ENCODE peak calls at places on chromosomes 12 and 14, in eight cellular contexts. W, Q, B, L, G, N, A and H are unnamed samples.

GRCh38 chr12:52317443-52318052 is 3.6 kb downstream of the KRT83 start:
- DNase-seq in L (no peak), W (no peak), Q (no peak), N (no peak), G (no peak), A (no peak), B (no peak), H (no peak)

GRCh38 chr12:105562727-105563072 is 232.2 kb downstream of the C12orf75 start:
- DNase-seq in G (no peak), L (no peak), A (peak), Q (no peak), N (no peak), B (no peak), W (no peak), H (no peak)

GRCh38 chr14:58167891-58168290 is 15.9 kb upstream of the ARMH4 start:
- DNase-seq in Q (no peak), A (no peak), G (no peak), N (no peak), B (no peak), W (no peak), L (no peak), H (no peak)

GRCh38 chr12:8773456-8773855 is 49.0 kb upstream of the A2ML1 start:
- DNase-seq in N (no peak), L (no peak), W (no peak), A (no peak), G (peak), B (no peak), Q (no peak), H (no peak)

GRCh38 chr12:115060477-115061168 is 376.6 kb upstream of the TBX3 start:
- DNase-seq in L (no peak), G (no peak), Q (no peak), N (no peak), W (no peak), A (no peak), B (no peak), H (no peak)

GRCh38 chr12:41250748-41251147 is 62.6 kb downstream of the PDZRN4 start:
- DNase-seq in L (no peak), A (peak), G (no peak), B (no peak), Q (no peak), W (no peak), N (no peak), H (no peak)

GRCh38 chr14:60188115-60188514 is 22.9 kb upstream of the DHRS7 start:
- DNase-seq in N (no peak), B (no peak), L (no peak), G (no peak), Q (peak), A (peak), W (no peak), H (no peak)

GRCh38 chr12:56661979-56662638 is 16.3 kb upstream of the ATP5F1B start:
- DNase-seq in A (no peak), G (no peak), N (no peak), L (no peak), Q (no peak), W (no peak), B (no peak), H (no peak)

GRCh38 chr14:105855893-105856675 is 329.7 kb downstream of the TMEM121 start:
- DNase-seq in L (no peak), A (no peak), B (no peak), W (no peak), G (no peak), Q (no peak), N (no peak), H (no peak)

GRCh38 chr14:82190812-82191211 is 657.2 kb upstream of the SEL1L start:
- DNase-seq in L (no peak), Q (no peak), A (no peak), W (no peak), N (no peak), G (no peak), B (no peak), H (no peak)

GRCh38 chr14:58133739-58134138 is 18.3 kb downstream of the ARMH4 start:
- DNase-seq in W (no peak), A (peak), Q (peak), L (no peak), N (no peak), G (no peak), B (no peak), H (no peak)

GRCh38 chr14:91934554-91935285 is 12.8 kb downstream of the FBLN5 start:
- DNase-seq in W (no peak), L (no peak), A (no peak), B (no peak), G (no peak), N (no peak), Q (no peak), H (no peak)

GRCh38 chr14:102088012-102088792 is 1.4 kb upstream of the HSP90AA1 start:
- DNase-seq in Q (no peak), B (peak), N (peak), A (peak), L (peak), W (peak), G (no peak), H (no peak)

GRCh38 chr12:46604684-46605083 is 221.1 kb downstream of the SLC38A4 start:
- DNase-seq in N (no peak), L (no peak), A (no peak), Q (no peak), B (no peak), W (no peak), G (no peak), H (no peak)

GRCh38 chr12:121388421-121388981 is 11.4 kb upstream of the RNF34 start:
- DNase-seq in Q (peak), L (no peak), W (peak), A (peak), B (no peak), N (no peak), G (no peak), H (no peak)

GRCh38 chr12:74747305-74747704 is 209.7 kb downstream of the ATXN7L3B start:
- DNase-seq in L (no peak), G (no peak), Q (peak), W (no peak), N (no peak), B (no peak), A (peak), H (no peak)

DNA sequence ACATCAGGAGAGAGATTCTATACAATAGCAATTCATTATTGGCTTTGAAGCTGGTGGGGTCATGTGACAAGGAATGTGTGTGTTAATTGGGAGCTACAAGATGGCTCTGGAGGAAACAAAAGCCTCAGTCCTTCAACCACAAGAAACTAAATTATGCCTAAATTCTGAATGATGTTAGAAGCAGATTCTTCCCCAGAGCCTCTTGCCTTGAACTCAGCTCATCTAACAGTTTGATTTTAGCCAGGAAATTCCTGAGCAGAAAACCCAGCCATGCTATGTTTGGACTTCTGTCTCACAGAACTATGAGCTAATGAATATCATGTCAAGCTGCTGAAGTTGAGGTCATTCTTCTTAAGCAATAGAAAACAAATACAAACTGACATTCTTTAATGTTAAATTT is 274.7 kb downstream of the SLC6A15 start:
- DNase-seq in B (no peak), N (no peak), W (no peak), G (no peak), A (no peak), Q (peak), L (no peak), H (no peak)
- TF ChIP-seq CTCF in B (no peak), N (no peak), W (no peak), G (no peak), A (no peak), Q (no peak), L (no peak), H (no peak)

GRCh38 chr12:132687211-132688164 is at the start of the genes POLE and PXMP2:
- DNase-seq in L (peak), N (peak), Q (peak), A (peak), G (peak), W (peak), B (peak), H (peak)
- TF ChIP-seq CTCF in L (no peak), N (peak), Q (no peak), A (no peak), G (no peak), W (no peak), B (no peak), H (no peak)

GRCh38 chr14:75258803-75259509 is 19.7 kb upstream of the FOS start:
- DNase-seq in G (peak), W (peak), B (peak), A (peak), N (peak), Q (peak), L (peak), H (peak)

GRCh38 chr14:75258079-75258802 is 20.4 kb upstream of the FOS start:
- DNase-seq in Q (peak), A (no peak), W (no peak), B (no peak), G (no peak), L (no peak), N (peak), H (no peak)

GRCh38 chr14:75257241-75257640 is 21.4 kb upstream of the FOS start:
- DNase-seq in A (peak), Q (no peak), G (no peak), W (no peak), L (no peak), B (no peak), N (no peak), H (no peak)

GRCh38 chr14:75259946-75260545 is 18.6 kb upstream of the FOS start:
- DNase-seq in W (no peak), B (no peak), A (no peak), L (no peak), G (no peak), Q (no peak), N (no peak), H (no peak)

DNA sequence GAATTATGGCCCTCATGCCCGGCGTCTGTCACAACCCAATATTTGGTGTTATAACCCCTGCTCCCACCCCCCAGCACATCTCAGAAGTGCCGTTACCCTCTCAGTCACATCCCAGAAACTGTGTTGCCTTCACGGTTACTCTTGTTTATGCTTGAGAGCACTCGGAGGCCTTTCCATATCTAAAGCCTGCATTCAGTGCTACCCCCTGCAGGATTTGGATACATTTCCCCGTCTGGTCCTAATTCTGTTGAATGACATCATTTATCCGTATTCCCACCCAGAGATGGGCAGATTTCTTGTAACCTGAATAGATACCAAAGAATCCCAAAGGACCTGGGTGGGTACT is 19.1 kb upstream of the FOS start:
- DNase-seq in G (no peak), B (no peak), Q (peak), W (no peak), A (no peak), L (no peak), N (no peak), H (no peak)
- TF ChIP-seq CTCF in G (peak), B (no peak), Q (peak), W (no peak), A (no peak), L (no peak), N (peak), H (no peak)

DNA sequence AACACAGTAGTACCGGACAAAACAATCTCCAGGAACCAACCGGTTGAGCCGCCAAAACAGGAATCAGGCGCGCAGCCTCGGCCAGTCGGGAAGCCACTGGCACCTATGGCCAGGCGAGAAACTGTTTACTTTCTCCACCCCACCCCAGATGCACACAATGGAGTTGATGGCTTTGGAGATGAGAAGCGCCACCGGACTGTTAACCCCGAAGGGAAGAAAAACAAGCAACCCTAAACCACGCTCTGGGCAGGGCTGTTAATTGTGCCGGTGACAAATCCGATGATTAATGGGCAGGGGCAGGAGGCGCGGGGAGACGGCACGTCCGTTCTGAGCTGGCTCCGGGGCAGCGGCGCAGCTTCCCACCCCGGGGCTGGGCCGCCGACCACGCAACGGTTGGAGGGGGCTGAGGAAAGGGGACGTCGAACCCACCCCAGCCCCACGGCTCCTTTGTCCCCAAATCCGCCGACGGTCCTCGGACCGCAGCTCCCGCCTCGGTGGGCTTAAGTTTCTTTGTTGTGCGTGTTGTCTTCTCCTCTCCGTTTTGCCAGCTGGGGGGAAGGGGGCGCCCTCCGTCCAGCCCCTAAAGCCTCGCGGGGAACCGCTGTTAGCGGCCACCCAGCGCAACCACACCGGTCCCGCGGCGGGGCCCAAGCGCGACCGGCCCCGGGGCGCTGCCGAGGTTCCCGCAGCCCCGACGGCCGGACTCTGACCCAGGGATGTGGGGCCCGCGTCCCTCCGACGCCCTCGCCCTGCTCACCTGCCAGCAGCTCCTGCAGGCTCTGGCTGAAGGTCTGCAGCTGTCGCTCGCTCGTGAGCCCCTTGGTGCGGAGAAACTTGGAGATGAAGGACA is 790 bp downstream of the BTG1 start:
- DNase-seq in N (peak), B (peak), Q (peak), W (no peak), G (peak), L (peak), A (peak), H (no peak)
- TF ChIP-seq CTCF in N (peak), B (no peak), Q (no peak), W (no peak), G (no peak), L (peak), A (no peak), H (peak)

GRCh38 chr14:78617735-78618134 is 447.6 kb downstream of the NRXN3 start:
- DNase-seq in A (no peak), Q (no peak), B (no peak), N (no peak), W (no peak), L (no peak), G (no peak), H (no peak)
- TF ChIP-seq CTCF in A (no peak), Q (no peak), B (no peak), N (no peak), W (no peak), L (no peak), G (no peak), H (no peak)

DNA sequence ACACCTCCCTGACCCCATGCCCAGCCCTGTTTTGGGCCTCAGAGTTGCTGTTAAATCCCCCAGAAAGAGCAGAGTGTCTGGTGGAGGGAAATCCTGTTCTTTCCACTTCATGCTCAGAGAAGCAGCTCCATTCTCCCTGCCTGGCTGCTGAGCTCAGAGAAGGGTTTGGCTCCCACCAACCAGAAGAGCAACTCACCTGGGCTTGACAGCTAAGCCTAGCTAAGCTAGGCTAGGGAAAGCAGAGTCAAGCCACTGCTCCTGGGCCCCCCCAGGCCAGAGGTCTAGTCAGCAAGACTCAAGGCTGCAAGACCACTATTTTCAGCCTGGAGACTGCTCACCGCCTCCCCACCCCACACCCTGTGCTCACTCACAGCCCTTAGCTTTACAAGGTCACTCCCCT is 13.6 kb downstream of the GSC start:
- DNase-seq in N (no peak), G (no peak), B (no peak), L (no peak), Q (no peak), A (no peak), W (no peak), H (no peak)
- TF ChIP-seq CTCF in N (no peak), G (no peak), B (no peak), L (no peak), Q (no peak), A (no peak), W (no peak), H (no peak)